ENCODE peak calls at places on chromosomes 13 and 19, in six cellular contexts. One of them, this sample, is unnamed. For H3K36me3, the result is how much of the 10 kb centered on the place peaks cover.

GRCh38 chr13:32687275-32687674 is 101.0 kb downstream of the PDS5B start:
- DNase-seq in tibial artery: no peak
- DNase-seq in fibroblast of lung: no peak
- DNase-seq in tibial nerve: no peak
- DNase-seq in bronchial epithelial cell: no peak
- DNase-seq in right lobe of liver: no peak
- DNase-seq in this sample: no peak

GRCh38 chr13:101144808-101145419 is 271.4 kb downstream of the NALCN start:
- DNase-seq in tibial artery: no peak
- DNase-seq in fibroblast of lung: peak
- DNase-seq in tibial nerve: no peak
- DNase-seq in bronchial epithelial cell: peak
- DNase-seq in right lobe of liver: no peak
- DNase-seq in this sample: peak

GRCh38 chr19:23273022-23273593 is 22.9 kb upstream of the ZNF724 start:
- DNase-seq in tibial artery: peak
- DNase-seq in fibroblast of lung: no peak
- DNase-seq in tibial nerve: no peak
- DNase-seq in bronchial epithelial cell: no peak
- DNase-seq in right lobe of liver: no peak
- DNase-seq in this sample: peak

GRCh38 chr19:18939922-18940775 is 868 bp downstream of the HOMER3 start:
- DNase-seq in tibial artery: peak
- DNase-seq in fibroblast of lung: peak
- DNase-seq in tibial nerve: peak
- DNase-seq in bronchial epithelial cell: peak
- DNase-seq in right lobe of liver: peak
- DNase-seq in this sample: no peak

GRCh38 chr19:31232220-31232619 is 117.0 kb downstream of the TSHZ3 start:
- DNase-seq in tibial artery: no peak
- DNase-seq in fibroblast of lung: peak
- DNase-seq in tibial nerve: no peak
- DNase-seq in bronchial epithelial cell: no peak
- DNase-seq in right lobe of liver: no peak
- DNase-seq in this sample: no peak

GRCh38 chr13:79392882-79393563 is 13.0 kb downstream of the RBM26 start:
- DNase-seq in tibial artery: no peak
- DNase-seq in fibroblast of lung: peak
- DNase-seq in tibial nerve: no peak
- DNase-seq in bronchial epithelial cell: peak
- DNase-seq in right lobe of liver: no peak
- DNase-seq in this sample: no peak

GRCh38 chr13:41827507-41828213 is 133.2 kb downstream of the VWA8 start:
- DNase-seq in tibial artery: peak
- DNase-seq in fibroblast of lung: peak
- DNase-seq in tibial nerve: peak
- DNase-seq in bronchial epithelial cell: peak
- DNase-seq in right lobe of liver: peak
- DNase-seq in this sample: peak

GRCh38 chr19:56692496-56692895 is 20.9 kb upstream of the ZNF835 start:
- DNase-seq in tibial artery: no peak
- DNase-seq in fibroblast of lung: no peak
- DNase-seq in tibial nerve: no peak
- DNase-seq in bronchial epithelial cell: no peak
- DNase-seq in right lobe of liver: no peak
- DNase-seq in this sample: no peak

GRCh38 chr13:60765700-60766411 is 368.8 kb downstream of the TDRD3 start:
- DNase-seq in tibial artery: no peak
- DNase-seq in fibroblast of lung: peak
- DNase-seq in tibial nerve: no peak
- DNase-seq in bronchial epithelial cell: peak
- DNase-seq in right lobe of liver: no peak
- DNase-seq in this sample: no peak

GRCh38 chr13:49495783-49496762 is at the start of gene PHF11:
- DNase-seq in tibial artery: peak
- DNase-seq in fibroblast of lung: peak
- DNase-seq in tibial nerve: peak
- DNase-seq in bronchial epithelial cell: peak
- DNase-seq in right lobe of liver: peak
- DNase-seq in this sample: peak

GRCh38 chr13:113445791-113446487 is 7.3 kb downstream of the ADPRHL1 start:
- DNase-seq in tibial artery: no peak
- DNase-seq in fibroblast of lung: no peak
- DNase-seq in tibial nerve: no peak
- DNase-seq in bronchial epithelial cell: no peak
- DNase-seq in right lobe of liver: no peak
- DNase-seq in this sample: no peak

GRCh38 chr13:29619995-29620394 is 24.5 kb upstream of the SLC7A1 start:
- DNase-seq in tibial artery: no peak
- DNase-seq in fibroblast of lung: peak
- DNase-seq in tibial nerve: no peak
- DNase-seq in bronchial epithelial cell: peak
- DNase-seq in right lobe of liver: no peak
- DNase-seq in this sample: no peak

GRCh38 chr13:71852082-71852481 is 14.9 kb downstream of the DACH1 start:
- DNase-seq in tibial artery: no peak
- DNase-seq in fibroblast of lung: no peak
- DNase-seq in tibial nerve: no peak
- DNase-seq in bronchial epithelial cell: no peak
- DNase-seq in right lobe of liver: no peak
- DNase-seq in this sample: no peak

GRCh38 chr19:57947419-57948134 is at the start of gene ZNF256:
- DNase-seq in tibial artery: peak
- DNase-seq in fibroblast of lung: peak
- DNase-seq in tibial nerve: peak
- DNase-seq in bronchial epithelial cell: peak
- DNase-seq in right lobe of liver: peak
- DNase-seq in this sample: peak

GRCh38 chr19:17075860-17076538 is 422 bp downstream of the MYO9B start:
- DNase-seq in tibial artery: peak
- DNase-seq in fibroblast of lung: peak
- DNase-seq in tibial nerve: no peak
- DNase-seq in bronchial epithelial cell: peak
- DNase-seq in right lobe of liver: peak
- DNase-seq in this sample: peak

GRCh38 chr13:50215389-50215788 is 200.1 kb downstream of the KCNRG start:
- DNase-seq in tibial artery: no peak
- DNase-seq in fibroblast of lung: peak
- DNase-seq in tibial nerve: no peak
- DNase-seq in bronchial epithelial cell: no peak
- DNase-seq in right lobe of liver: no peak
- DNase-seq in this sample: no peak

GRCh38 chr13:36445806-36446423 is 13.6 kb downstream of the CCNA1 start:
- DNase-seq in tibial artery: no peak
- DNase-seq in fibroblast of lung: no peak
- DNase-seq in tibial nerve: no peak
- DNase-seq in bronchial epithelial cell: peak
- DNase-seq in right lobe of liver: no peak
- DNase-seq in this sample: no peak
- H3K36me3 ChIP-seq in tibial artery: under half
- H3K36me3 ChIP-seq in fibroblast of lung: under half
- H3K36me3 ChIP-seq in tibial nerve: under half
- H3K36me3 ChIP-seq in bronchial epithelial cell: under half
- H3K36me3 ChIP-seq in right lobe of liver: under half
- H3K36me3 ChIP-seq in this sample: under half

GRCh38 chr19:13812544-13812943 is 17.3 kb downstream of the ZSWIM4 start:
- DNase-seq in tibial artery: no peak
- DNase-seq in fibroblast of lung: no peak
- DNase-seq in tibial nerve: no peak
- DNase-seq in bronchial epithelial cell: no peak
- DNase-seq in right lobe of liver: no peak
- DNase-seq in this sample: no peak
- H3K36me3 ChIP-seq in tibial artery: under half
- H3K36me3 ChIP-seq in fibroblast of lung: under half
- H3K36me3 ChIP-seq in tibial nerve: under half
- H3K36me3 ChIP-seq in bronchial epithelial cell: under half
- H3K36me3 ChIP-seq in right lobe of liver: under half
- H3K36me3 ChIP-seq in this sample: under half

GRCh38 chr19:36894849-36895383 is 21.2 kb downstream of the ZNF829 start:
- DNase-seq in tibial artery: no peak
- DNase-seq in fibroblast of lung: no peak
- DNase-seq in tibial nerve: no peak
- DNase-seq in bronchial epithelial cell: no peak
- DNase-seq in right lobe of liver: no peak
- DNase-seq in this sample: no peak

DNA sequence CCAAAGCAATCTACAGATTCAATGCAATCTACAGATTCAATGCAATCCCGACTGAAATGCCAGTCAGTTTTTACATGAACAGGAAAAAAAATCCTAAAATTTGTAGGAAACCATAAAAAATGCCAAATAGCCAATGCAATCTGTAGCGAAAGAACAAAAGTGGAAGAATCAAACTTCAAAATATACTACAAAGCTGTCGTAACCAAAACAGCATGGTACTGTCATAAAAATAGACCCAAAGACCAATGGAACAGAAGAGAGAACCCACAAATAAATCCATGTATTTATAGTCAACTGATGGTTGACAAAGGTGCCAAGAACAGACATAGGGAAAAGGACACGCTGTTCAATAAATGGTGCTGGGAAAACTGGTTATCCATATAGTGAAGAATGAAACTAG is 17.7 kb downstream of the ZNF829 start:
- DNase-seq in tibial artery: no peak
- DNase-seq in fibroblast of lung: no peak
- DNase-seq in tibial nerve: no peak
- DNase-seq in bronchial epithelial cell: no peak
- DNase-seq in right lobe of liver: no peak
- DNase-seq in this sample: no peak
- H3K36me3 ChIP-seq in tibial artery: half or more
- H3K36me3 ChIP-seq in fibroblast of lung: under half
- H3K36me3 ChIP-seq in tibial nerve: under half
- H3K36me3 ChIP-seq in bronchial epithelial cell: under half
- H3K36me3 ChIP-seq in right lobe of liver: under half
- H3K36me3 ChIP-seq in this sample: under half

DNA sequence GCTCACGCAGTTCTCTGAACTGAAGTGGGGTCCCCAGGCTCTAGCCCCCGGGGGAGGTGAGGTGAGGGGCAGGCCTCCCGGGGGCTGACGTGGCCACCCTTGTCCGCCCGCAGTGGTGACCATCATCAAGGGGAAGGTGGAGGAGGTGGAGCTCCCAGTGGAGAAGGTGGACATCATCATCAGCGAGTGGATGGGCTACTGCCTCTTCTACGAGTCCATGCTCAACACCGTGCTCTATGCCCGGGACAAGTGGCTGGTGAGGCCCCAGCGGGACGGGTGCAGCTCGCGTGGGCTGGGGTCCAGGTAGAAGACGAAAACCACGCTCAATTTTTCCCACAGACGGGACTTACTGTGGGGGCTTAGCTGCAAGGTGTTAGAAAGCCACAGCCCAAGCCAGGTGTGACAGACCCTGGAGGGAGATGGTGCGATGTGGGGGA is 5.6 kb upstream of the ADM5 start:
- DNase-seq in tibial artery: no peak
- DNase-seq in fibroblast of lung: no peak
- DNase-seq in tibial nerve: no peak
- DNase-seq in bronchial epithelial cell: no peak
- DNase-seq in right lobe of liver: no peak
- DNase-seq in this sample: no peak
- H3K36me3 ChIP-seq in tibial artery: half or more
- H3K36me3 ChIP-seq in fibroblast of lung: under half
- H3K36me3 ChIP-seq in tibial nerve: under half
- H3K36me3 ChIP-seq in bronchial epithelial cell: under half
- H3K36me3 ChIP-seq in right lobe of liver: under half
- H3K36me3 ChIP-seq in this sample: half or more

DNA sequence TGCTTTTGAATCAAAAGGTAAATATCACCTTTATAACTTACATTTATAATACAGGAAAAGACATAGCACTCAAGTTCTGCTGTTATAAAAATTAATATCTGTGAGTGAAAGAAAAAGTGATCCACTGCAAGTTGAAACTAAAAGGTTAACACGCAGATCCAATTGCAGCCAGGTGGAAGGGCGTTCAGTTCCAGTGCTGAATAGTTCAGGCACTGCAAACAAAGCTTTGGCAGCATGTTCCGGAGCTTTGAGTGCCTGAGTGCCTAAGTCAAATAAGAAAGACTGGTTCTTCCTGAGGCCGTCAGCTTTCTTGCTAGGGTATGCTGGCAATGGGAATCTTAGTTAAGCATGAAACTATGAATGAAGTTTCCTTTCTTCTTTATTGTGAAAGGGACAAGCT is 200.3 kb downstream of the LMO7 start:
- DNase-seq in tibial artery: no peak
- DNase-seq in fibroblast of lung: no peak
- DNase-seq in tibial nerve: no peak
- DNase-seq in bronchial epithelial cell: peak
- DNase-seq in right lobe of liver: peak
- DNase-seq in this sample: no peak
- H3K36me3 ChIP-seq in tibial artery: under half
- H3K36me3 ChIP-seq in fibroblast of lung: under half
- H3K36me3 ChIP-seq in tibial nerve: under half
- H3K36me3 ChIP-seq in bronchial epithelial cell: under half
- H3K36me3 ChIP-seq in right lobe of liver: under half
- H3K36me3 ChIP-seq in this sample: under half

DNA sequence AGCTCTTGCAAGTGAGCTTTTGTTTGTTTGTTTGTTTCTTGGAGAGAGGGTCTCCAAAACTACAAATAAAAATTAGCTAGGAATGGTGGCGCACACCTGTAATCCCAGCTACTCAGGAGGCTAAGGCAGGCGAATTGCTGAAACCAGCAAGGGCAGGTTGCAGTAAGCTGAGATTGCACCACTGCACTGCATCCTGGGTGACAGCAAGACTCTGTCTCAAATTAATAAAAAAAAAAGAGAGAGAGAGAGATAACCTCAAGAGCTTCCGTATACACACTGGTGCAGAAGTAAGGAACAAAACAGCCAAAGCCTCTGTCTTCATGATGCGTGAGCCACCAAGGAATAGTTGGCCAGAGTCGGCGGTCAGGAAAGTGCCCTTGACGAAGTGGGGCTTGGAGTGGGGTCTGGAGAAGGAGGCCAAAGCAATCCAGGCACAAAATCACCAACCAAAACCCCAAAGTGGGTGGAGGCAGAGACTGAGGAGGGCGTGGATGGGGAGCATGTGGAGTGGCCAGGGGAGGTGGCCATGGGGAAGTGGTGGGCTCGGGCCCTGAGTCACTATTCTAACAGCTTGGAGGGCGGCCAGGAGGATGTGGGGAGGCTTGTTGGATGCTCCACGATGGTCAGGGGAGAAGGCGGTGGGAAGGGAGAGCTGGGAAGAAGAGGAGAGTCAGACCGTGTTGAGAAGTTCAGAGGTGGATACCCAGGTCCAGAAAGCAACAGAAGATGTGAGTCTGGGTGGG is 21.2 kb upstream of the TOMM40 start:
- DNase-seq in tibial artery: peak
- DNase-seq in fibroblast of lung: peak
- DNase-seq in tibial nerve: peak
- DNase-seq in bronchial epithelial cell: no peak
- DNase-seq in right lobe of liver: peak
- DNase-seq in this sample: no peak
- H3K36me3 ChIP-seq in tibial artery: half or more
- H3K36me3 ChIP-seq in fibroblast of lung: under half
- H3K36me3 ChIP-seq in tibial nerve: under half
- H3K36me3 ChIP-seq in bronchial epithelial cell: under half
- H3K36me3 ChIP-seq in right lobe of liver: under half
- H3K36me3 ChIP-seq in this sample: half or more

GRCh38 chr19:3591876-3592613 is 6.8 kb downstream of the GIPC3 start:
- DNase-seq in tibial artery: no peak
- DNase-seq in fibroblast of lung: no peak
- DNase-seq in tibial nerve: no peak
- DNase-seq in bronchial epithelial cell: no peak
- DNase-seq in right lobe of liver: peak
- DNase-seq in this sample: no peak
- H3K36me3 ChIP-seq in tibial artery: under half
- H3K36me3 ChIP-seq in fibroblast of lung: under half
- H3K36me3 ChIP-seq in tibial nerve: under half
- H3K36me3 ChIP-seq in bronchial epithelial cell: under half
- H3K36me3 ChIP-seq in right lobe of liver: under half
- H3K36me3 ChIP-seq in this sample: under half

GRCh38 chr13:110454227-110454859 is 107.2 kb downstream of the RAB20 start:
- DNase-seq in tibial artery: no peak
- DNase-seq in fibroblast of lung: no peak
- DNase-seq in tibial nerve: no peak
- DNase-seq in bronchial epithelial cell: no peak
- DNase-seq in right lobe of liver: peak
- DNase-seq in this sample: no peak
- H3K36me3 ChIP-seq in tibial artery: half or more
- H3K36me3 ChIP-seq in fibroblast of lung: under half
- H3K36me3 ChIP-seq in tibial nerve: under half
- H3K36me3 ChIP-seq in bronchial epithelial cell: under half
- H3K36me3 ChIP-seq in right lobe of liver: under half
- H3K36me3 ChIP-seq in this sample: under half